ENCODE peak calls at places on chromosomes 4 and X, in four cellular contexts. One of them, this sample, is unnamed.

GRCh38 chr4:38489924-38490639 is 173.9 kb upstream of the KLF3 start:
- DNase-seq in GM12878: no peak
- DNase-seq in K562: peak; percentile 31
- DNase-seq in HepG2: peak; percentile 28
- DNase-seq in this sample: no peak

GRCh38 chr4:109803924-109804571 is 2.2 kb upstream of the CFI start:
- DNase-seq in GM12878: peak; percentile 7
- DNase-seq in K562: peak; percentile 57
- DNase-seq in HepG2: peak; percentile 57
- DNase-seq in this sample: peak; percentile 22

GRCh38 chr4:158805628-158806471 is 37.0 kb downstream of the FNIP2 start:
- DNase-seq in GM12878: no peak
- DNase-seq in K562: no peak
- DNase-seq in HepG2: no peak
- DNase-seq in this sample: no peak

GRCh38 chrX:155577682-155578081 is 35.1 kb downstream of the TMLHE start:
- DNase-seq in GM12878: peak; percentile 2
- DNase-seq in K562: no peak
- DNase-seq in HepG2: no peak
- DNase-seq in this sample: no peak

GRCh38 chr4:22483551-22483981 is 32.3 kb downstream of the ADGRA3 start:
- DNase-seq in GM12878: peak; percentile 38
- DNase-seq in K562: no peak
- DNase-seq in HepG2: no peak
- DNase-seq in this sample: no peak

GRCh38 chr4:183961772-183962171 is 56.7 kb downstream of the STOX2 start:
- DNase-seq in GM12878: no peak
- DNase-seq in K562: no peak
- DNase-seq in HepG2: no peak
- DNase-seq in this sample: no peak

GRCh38 chr4:151422862-151423261 is 13.9 kb downstream of the FHIP1A start:
- DNase-seq in GM12878: no peak
- DNase-seq in K562: no peak
- DNase-seq in HepG2: no peak
- DNase-seq in this sample: no peak

GRCh38 chr4:85825937-85826678 is 351.2 kb downstream of the ARHGAP24 start:
- DNase-seq in GM12878: no peak
- DNase-seq in K562: no peak
- DNase-seq in HepG2: peak; percentile 35
- DNase-seq in this sample: peak; percentile 4

GRCh38 chrX:39772057-39772832 is 325.5 kb downstream of the BCOR start:
- DNase-seq in GM12878: no peak
- DNase-seq in K562: peak; percentile 56
- DNase-seq in HepG2: peak; percentile 81
- DNase-seq in this sample: no peak

GRCh38 chrX:79081895-79082512 is 62.5 kb upstream of the GPR174 start:
- DNase-seq in GM12878: peak; percentile 61
- DNase-seq in K562: peak; percentile 18
- DNase-seq in HepG2: no peak
- DNase-seq in this sample: peak; percentile 22

GRCh38 chr4:41129128-41129754 is 85.1 kb downstream of the APBB2 start:
- DNase-seq in GM12878: no peak
- DNase-seq in K562: no peak
- DNase-seq in HepG2: no peak
- DNase-seq in this sample: no peak

GRCh38 chr4:74789518-74789917 is 4.8 kb downstream of the BTC start:
- DNase-seq in GM12878: no peak
- DNase-seq in K562: no peak
- DNase-seq in HepG2: no peak
- DNase-seq in this sample: no peak

GRCh38 chr4:74796631-74797030 is 2.3 kb upstream of the BTC start:
- DNase-seq in GM12878: no peak
- DNase-seq in K562: no peak
- DNase-seq in HepG2: no peak
- DNase-seq in this sample: no peak

GRCh38 chr4:74790652-74791051 is 3.7 kb downstream of the BTC start:
- DNase-seq in GM12878: no peak
- DNase-seq in K562: no peak
- DNase-seq in HepG2: no peak
- DNase-seq in this sample: no peak

GRCh38 chr4:74794341-74794801 is at the start of gene BTC:
- DNase-seq in GM12878: no peak
- DNase-seq in K562: peak; percentile 6
- DNase-seq in HepG2: peak; percentile 30
- DNase-seq in this sample: peak; percentile 69

GRCh38 chr4:74793757-74794340 is 474 bp downstream of the BTC start:
- DNase-seq in GM12878: no peak
- DNase-seq in K562: no peak
- DNase-seq in HepG2: peak; percentile 3
- DNase-seq in this sample: peak; percentile 37
- TF ChIP-seq POLR2AphosphoS2 in GM12878: no peak
- TF ChIP-seq POLR2AphosphoS2 in K562: no peak
- TF ChIP-seq POLR2AphosphoS2 in HepG2: no peak
- TF ChIP-seq POLR2AphosphoS2 in this sample: no peak

GRCh38 chrX:113726466-113726865 is 857.4 kb upstream of the HTR2C start:
- DNase-seq in GM12878: no peak
- DNase-seq in K562: no peak
- DNase-seq in HepG2: no peak
- DNase-seq in this sample: no peak
- TF ChIP-seq POLR2AphosphoS2 in GM12878: no peak
- TF ChIP-seq POLR2AphosphoS2 in K562: no peak
- TF ChIP-seq POLR2AphosphoS2 in HepG2: no peak
- TF ChIP-seq POLR2AphosphoS2 in this sample: no peak

DNA sequence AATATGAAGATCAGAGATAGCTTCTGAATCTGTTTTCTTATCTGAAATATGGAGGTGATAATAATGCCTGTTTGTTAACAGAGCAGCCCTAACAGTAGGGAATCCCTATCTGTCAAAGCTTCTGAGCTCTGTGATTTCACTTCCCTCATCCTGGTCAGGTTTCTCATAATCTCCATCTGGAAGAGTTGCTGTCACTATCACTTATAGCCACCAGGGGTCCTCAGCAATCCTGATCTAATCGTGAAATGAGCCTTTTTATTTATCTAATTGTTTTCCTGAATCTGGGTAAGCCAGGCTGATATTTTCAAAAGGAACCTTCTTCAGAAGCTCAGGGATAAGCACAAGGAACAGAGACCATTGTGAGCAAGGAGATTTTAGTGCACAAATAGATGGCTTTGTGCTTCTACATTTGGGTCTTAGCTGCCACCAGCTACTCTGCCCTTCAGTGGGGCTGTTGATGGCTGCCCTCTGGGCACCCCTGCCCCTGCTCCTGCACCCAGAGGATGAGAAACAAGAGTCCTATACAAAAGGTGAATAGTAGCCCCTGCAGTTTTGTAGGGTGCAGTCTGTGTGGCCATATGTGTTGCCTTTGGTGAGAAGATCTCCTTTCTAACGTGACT is 196.4 kb upstream of the RADX start:
- DNase-seq in GM12878: no peak
- DNase-seq in K562: peak; percentile 6
- DNase-seq in HepG2: peak; percentile 5
- DNase-seq in this sample: peak; percentile 22
- TF ChIP-seq POLR2AphosphoS2 in GM12878: no peak
- TF ChIP-seq POLR2AphosphoS2 in K562: no peak
- TF ChIP-seq POLR2AphosphoS2 in HepG2: no peak
- TF ChIP-seq POLR2AphosphoS2 in this sample: no peak

DNA sequence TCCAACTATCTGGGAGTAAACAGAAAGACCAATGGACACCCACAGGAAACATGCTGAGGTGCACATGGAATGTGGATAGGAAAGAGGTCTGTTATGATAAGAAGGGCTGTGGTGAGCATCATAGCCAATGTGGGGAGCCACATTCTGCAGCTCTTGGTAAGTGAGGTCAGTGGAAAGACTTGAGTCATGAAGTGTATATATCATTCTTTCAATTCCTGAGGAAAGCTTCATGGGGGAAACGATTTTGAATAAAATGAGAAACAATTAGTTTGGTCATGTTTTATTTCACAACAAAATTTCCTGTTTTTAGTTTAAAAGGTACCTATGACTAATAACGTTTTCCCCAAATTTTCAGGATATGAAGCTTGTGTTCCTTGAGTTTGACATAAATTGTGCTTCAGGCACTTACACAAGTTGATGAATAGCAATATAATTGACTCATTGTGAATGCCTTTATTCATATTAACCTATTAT is 41.4 kb upstream of the RASSF6 start:
- DNase-seq in GM12878: no peak
- DNase-seq in K562: peak; percentile 60
- DNase-seq in HepG2: no peak
- DNase-seq in this sample: no peak
- TF ChIP-seq POLR2AphosphoS2 in GM12878: no peak
- TF ChIP-seq POLR2AphosphoS2 in K562: no peak
- TF ChIP-seq POLR2AphosphoS2 in HepG2: no peak
- TF ChIP-seq POLR2AphosphoS2 in this sample: no peak

GRCh38 chr4:1196421-1197183 is 24.2 kb upstream of the SPON2 start:
- DNase-seq in GM12878: no peak
- DNase-seq in K562: no peak
- DNase-seq in HepG2: no peak
- DNase-seq in this sample: no peak
- TF ChIP-seq POLR2AphosphoS2 in GM12878: no peak
- TF ChIP-seq POLR2AphosphoS2 in K562: no peak
- TF ChIP-seq POLR2AphosphoS2 in HepG2: no peak
- TF ChIP-seq POLR2AphosphoS2 in this sample: no peak

GRCh38 chr4:7189475-7190277 is 2.7 kb upstream of the SORCS2 start:
- DNase-seq in GM12878: no peak
- DNase-seq in K562: no peak
- DNase-seq in HepG2: peak; percentile 21
- DNase-seq in this sample: peak; percentile 11
- TF ChIP-seq POLR2AphosphoS2 in GM12878: no peak
- TF ChIP-seq POLR2AphosphoS2 in K562: no peak
- TF ChIP-seq POLR2AphosphoS2 in HepG2: no peak
- TF ChIP-seq POLR2AphosphoS2 in this sample: no peak

DNA sequence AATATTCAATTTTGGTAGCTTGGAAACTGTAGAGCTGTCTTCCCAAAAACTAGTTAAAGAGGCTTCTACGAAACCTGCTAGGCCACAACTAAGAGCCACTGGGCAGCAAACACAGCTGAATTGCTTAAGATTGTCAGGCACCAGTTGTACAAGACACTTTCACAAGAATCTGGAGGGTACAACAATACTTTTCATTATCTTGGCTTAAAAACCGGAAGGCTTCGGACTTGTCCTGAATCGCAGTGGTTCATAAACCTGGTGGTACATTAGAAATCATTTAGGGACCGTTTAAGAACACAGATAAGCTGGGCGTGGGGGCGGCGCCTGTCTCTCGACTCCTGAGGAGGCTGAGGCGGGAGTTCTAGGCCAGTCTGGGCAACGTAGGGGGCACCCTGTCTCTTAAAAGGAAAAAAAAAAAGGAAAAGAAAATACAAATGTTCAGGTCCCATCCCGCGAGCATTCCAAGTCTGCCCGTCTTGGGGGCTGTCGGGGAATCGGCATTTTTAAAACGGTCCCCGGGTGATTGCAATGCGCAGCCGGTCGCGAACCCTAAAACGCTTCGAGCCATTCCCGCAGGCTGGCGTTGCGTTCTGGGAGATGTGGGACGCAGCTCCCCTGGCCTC is 763 bp downstream of the PYURF start:
- DNase-seq in GM12878: no peak
- DNase-seq in K562: peak; percentile 82
- DNase-seq in HepG2: peak; percentile 9
- DNase-seq in this sample: peak; percentile 30
- TF ChIP-seq POLR2AphosphoS2 in GM12878: no peak
- TF ChIP-seq POLR2AphosphoS2 in K562: no peak
- TF ChIP-seq POLR2AphosphoS2 in HepG2: no peak
- TF ChIP-seq POLR2AphosphoS2 in this sample: no peak

GRCh38 chr4:112516401-112517066 is 554 bp upstream of the NEUROG2 start:
- DNase-seq in GM12878: no peak
- DNase-seq in K562: peak; percentile 27
- DNase-seq in HepG2: no peak
- DNase-seq in this sample: no peak
- TF ChIP-seq POLR2AphosphoS2 in GM12878: no peak
- TF ChIP-seq POLR2AphosphoS2 in K562: no peak
- TF ChIP-seq POLR2AphosphoS2 in HepG2: no peak
- TF ChIP-seq POLR2AphosphoS2 in this sample: no peak

DNA sequence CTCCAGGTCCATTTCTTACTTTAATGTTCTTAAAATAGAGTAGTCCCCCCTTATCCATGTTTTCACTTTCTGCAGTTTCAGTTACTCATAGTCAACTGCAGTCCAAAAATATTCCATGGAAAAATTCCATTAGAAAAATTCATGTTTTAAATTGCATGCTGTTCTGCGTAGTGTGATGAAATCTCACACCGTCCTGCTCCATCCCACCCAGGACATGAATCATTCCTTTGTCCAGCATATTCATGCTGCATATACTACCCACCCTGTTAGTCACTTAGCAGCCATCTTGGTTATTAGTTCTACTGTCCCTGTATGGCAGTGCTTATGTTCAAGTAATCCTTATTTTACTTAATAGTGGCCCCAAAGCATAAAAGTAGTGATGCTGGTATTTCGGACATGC is 5.4 kb upstream of the PDLIM5 start:
- DNase-seq in GM12878: no peak
- DNase-seq in K562: no peak
- DNase-seq in HepG2: no peak
- DNase-seq in this sample: no peak
- TF ChIP-seq POLR2AphosphoS2 in GM12878: no peak
- TF ChIP-seq POLR2AphosphoS2 in K562: no peak
- TF ChIP-seq POLR2AphosphoS2 in HepG2: no peak
- TF ChIP-seq POLR2AphosphoS2 in this sample: no peak

GRCh38 chr4:53696956-53697685 is 105.8 kb upstream of the LNX1 start:
- DNase-seq in GM12878: no peak
- DNase-seq in K562: no peak
- DNase-seq in HepG2: no peak
- DNase-seq in this sample: no peak

GRCh38 chr4:53693909-53694308 is 102.6 kb upstream of the LNX1 start:
- DNase-seq in GM12878: no peak
- DNase-seq in K562: no peak
- DNase-seq in HepG2: no peak
- DNase-seq in this sample: no peak

GRCh38 chr4:53694666-53695065 is 103.4 kb upstream of the LNX1 start:
- DNase-seq in GM12878: no peak
- DNase-seq in K562: no peak
- DNase-seq in HepG2: no peak
- DNase-seq in this sample: no peak

GRCh38 chr4:53693408-53693807 is 102.1 kb upstream of the LNX1 start:
- DNase-seq in GM12878: no peak
- DNase-seq in K562: no peak
- DNase-seq in HepG2: no peak
- DNase-seq in this sample: no peak

GRCh38 chr4:53695540-53696463 is 104.5 kb upstream of the LNX1 start:
- DNase-seq in GM12878: peak; percentile 53
- DNase-seq in K562: no peak
- DNase-seq in HepG2: no peak
- DNase-seq in this sample: no peak
- TF ChIP-seq POLR2AphosphoS2 in GM12878: peak; percentile 27
- TF ChIP-seq POLR2AphosphoS2 in K562: no peak
- TF ChIP-seq POLR2AphosphoS2 in HepG2: no peak
- TF ChIP-seq POLR2AphosphoS2 in this sample: no peak

This sample was measured in A549.